ENCODE peak calls at places on chromosomes 2 and 18, in seven cellular contexts. One of them, this sample, is unnamed.

GRCh38 chr18:2448565-2449151 is 122.6 kb downstream of the METTL4 start:
- DNase-seq in left ventricle myocardium inferior: no peak
- DNase-seq in IMR-90: no peak
- DNase-seq in left lung: no peak
- DNase-seq in mucosa of descending colon: no peak
- DNase-seq in mammary epithelial cell: no peak
- DNase-seq in PC-9: no peak
- DNase-seq in this sample: no peak

GRCh38 chr2:100699131-100699530 is 120.8 kb upstream of the NPAS2 start:
- DNase-seq in left ventricle myocardium inferior: no peak
- DNase-seq in IMR-90: no peak
- DNase-seq in left lung: no peak
- DNase-seq in mucosa of descending colon: no peak
- DNase-seq in mammary epithelial cell: no peak
- DNase-seq in PC-9: no peak
- DNase-seq in this sample: no peak

GRCh38 chr2:118990757-118991545 is 49.0 kb downstream of the MARCO start:
- DNase-seq in left ventricle myocardium inferior: no peak
- DNase-seq in IMR-90: no peak
- DNase-seq in left lung: peak; percentile 12
- DNase-seq in mucosa of descending colon: no peak
- DNase-seq in mammary epithelial cell: no peak
- DNase-seq in PC-9: no peak
- DNase-seq in this sample: no peak

GRCh38 chr2:120504936-120505705 is 159.2 kb downstream of the INHBB start:
- DNase-seq in left ventricle myocardium inferior: no peak
- DNase-seq in IMR-90: no peak
- DNase-seq in left lung: no peak
- DNase-seq in mucosa of descending colon: no peak
- DNase-seq in mammary epithelial cell: no peak
- DNase-seq in PC-9: no peak
- DNase-seq in this sample: no peak

GRCh38 chr2:11833601-11834000 is 87.2 kb downstream of the LPIN1 start:
- DNase-seq in left ventricle myocardium inferior: no peak
- DNase-seq in IMR-90: peak; percentile 64
- DNase-seq in left lung: no peak
- DNase-seq in mucosa of descending colon: no peak
- DNase-seq in mammary epithelial cell: no peak
- DNase-seq in PC-9: no peak
- DNase-seq in this sample: no peak

GRCh38 chr2:12213222-12213621 is 466.8 kb downstream of the LPIN1 start:
- DNase-seq in left ventricle myocardium inferior: no peak
- DNase-seq in IMR-90: no peak
- DNase-seq in left lung: no peak
- DNase-seq in mucosa of descending colon: no peak
- DNase-seq in mammary epithelial cell: no peak
- DNase-seq in PC-9: no peak
- DNase-seq in this sample: no peak

GRCh38 chr2:39689876-39690275 is 24.2 kb downstream of the TMEM178A start:
- DNase-seq in left ventricle myocardium inferior: no peak
- DNase-seq in IMR-90: no peak
- DNase-seq in left lung: no peak
- DNase-seq in mucosa of descending colon: no peak
- DNase-seq in mammary epithelial cell: no peak
- DNase-seq in PC-9: peak; percentile 6
- DNase-seq in this sample: no peak

GRCh38 chr2:101297383-101297782 is 11.1 kb downstream of the RNF149 start:
- DNase-seq in left ventricle myocardium inferior: no peak
- DNase-seq in IMR-90: no peak
- DNase-seq in left lung: no peak
- DNase-seq in mucosa of descending colon: no peak
- DNase-seq in mammary epithelial cell: no peak
- DNase-seq in PC-9: no peak
- DNase-seq in this sample: no peak

GRCh38 chr2:172968061-172968469 is 107.6 kb upstream of the MAP3K20 start:
- DNase-seq in left ventricle myocardium inferior: peak; percentile 68
- DNase-seq in IMR-90: peak; percentile 95
- DNase-seq in left lung: no peak
- DNase-seq in mucosa of descending colon: peak; percentile 13
- DNase-seq in mammary epithelial cell: peak; percentile 53
- DNase-seq in PC-9: peak; percentile 34
- DNase-seq in this sample: no peak

GRCh38 chr2:44746856-44747612 is 194.5 kb upstream of the SIX3 start:
- DNase-seq in left ventricle myocardium inferior: no peak
- DNase-seq in IMR-90: no peak
- DNase-seq in left lung: no peak
- DNase-seq in mucosa of descending colon: no peak
- DNase-seq in mammary epithelial cell: peak; percentile 64
- DNase-seq in PC-9: no peak
- DNase-seq in this sample: no peak

GRCh38 chr2:20226152-20226545 is 1.2 kb upstream of the SDC1 start:
- DNase-seq in left ventricle myocardium inferior: no peak
- DNase-seq in IMR-90: no peak
- DNase-seq in left lung: no peak
- DNase-seq in mucosa of descending colon: no peak
- DNase-seq in mammary epithelial cell: no peak
- DNase-seq in PC-9: no peak
- DNase-seq in this sample: no peak

GRCh38 chr2:20223345-20224190 is 1.4 kb downstream of the SDC1 start:
- DNase-seq in left ventricle myocardium inferior: no peak
- DNase-seq in IMR-90: peak; percentile 42
- DNase-seq in left lung: no peak
- DNase-seq in mucosa of descending colon: no peak
- DNase-seq in mammary epithelial cell: no peak
- DNase-seq in PC-9: peak; percentile 58
- DNase-seq in this sample: no peak

GRCh38 chr2:20224191-20224715 is 677 bp downstream of the SDC1 start:
- DNase-seq in left ventricle myocardium inferior: no peak
- DNase-seq in IMR-90: no peak
- DNase-seq in left lung: no peak
- DNase-seq in mucosa of descending colon: peak; percentile 57
- DNase-seq in mammary epithelial cell: no peak
- DNase-seq in PC-9: peak; percentile 41
- DNase-seq in this sample: no peak

GRCh38 chr2:20224716-20225293 is at the start of gene SDC1:
- DNase-seq in left ventricle myocardium inferior: no peak
- DNase-seq in IMR-90: peak; percentile 45
- DNase-seq in left lung: peak; percentile 75
- DNase-seq in mucosa of descending colon: peak; percentile 79
- DNase-seq in mammary epithelial cell: peak; percentile 77
- DNase-seq in PC-9: no peak
- DNase-seq in this sample: no peak

DNA sequence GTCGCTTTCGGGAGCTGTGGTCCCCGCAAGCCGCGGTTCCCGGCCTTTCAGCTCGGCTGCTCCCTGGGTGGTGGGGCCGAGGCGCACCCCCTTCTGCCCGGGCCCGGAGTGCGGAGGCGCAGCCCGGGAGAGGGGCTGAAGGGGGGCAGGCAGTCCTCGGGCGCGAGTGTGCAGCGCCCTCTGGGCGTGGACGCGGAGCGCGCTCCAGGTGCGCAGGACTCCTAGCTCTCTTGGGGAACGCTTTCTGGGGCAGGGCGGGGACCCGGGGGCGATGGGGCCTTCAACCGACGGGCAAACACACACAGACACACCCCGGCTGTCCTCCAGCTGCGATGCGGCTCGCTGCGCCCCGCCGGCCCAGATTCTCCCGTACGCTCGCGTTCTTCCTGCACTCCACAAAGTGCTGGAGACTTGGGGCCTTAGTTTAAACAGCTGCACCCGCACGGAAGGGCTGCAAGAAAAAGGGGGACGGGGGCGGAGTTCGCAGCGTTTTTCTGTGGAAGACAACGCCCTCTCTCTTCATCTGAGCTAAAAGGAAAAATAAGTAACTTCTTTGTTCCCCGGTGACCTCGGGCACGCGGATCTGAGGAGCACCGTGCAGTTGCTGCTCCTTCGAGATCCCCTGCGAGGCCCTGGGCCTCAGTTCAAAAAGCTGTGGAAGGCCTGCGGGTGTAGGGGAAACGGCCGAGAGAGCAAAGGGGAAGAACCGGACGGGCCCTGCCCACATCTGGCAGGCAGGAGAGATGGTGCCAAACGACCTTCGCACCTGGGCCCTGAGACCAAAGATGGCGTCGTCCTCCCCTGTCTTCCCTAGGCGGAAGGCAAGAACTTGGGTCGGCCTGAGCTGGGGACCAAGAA is 593 bp upstream of the SDC1 start:
- DNase-seq in left ventricle myocardium inferior: peak; percentile 32
- DNase-seq in IMR-90: peak; percentile 50
- DNase-seq in left lung: peak; percentile 72
- DNase-seq in mucosa of descending colon: peak; percentile 89
- DNase-seq in mammary epithelial cell: peak; percentile 85
- DNase-seq in PC-9: peak; percentile 88
- DNase-seq in this sample: no peak
- TF ChIP-seq CTCF in left ventricle myocardium inferior: peak; percentile 55
- TF ChIP-seq CTCF in IMR-90: peak; percentile 63
- TF ChIP-seq CTCF in left lung: peak; percentile 13
- TF ChIP-seq CTCF in mucosa of descending colon: peak; percentile 31
- TF ChIP-seq CTCF in mammary epithelial cell: no peak
- TF ChIP-seq CTCF in PC-9: peak; percentile 75
- TF ChIP-seq CTCF in this sample: no peak

GRCh38 chr2:159140070-159140774 is 146.3 kb downstream of the WDSUB1 start:
- DNase-seq in left ventricle myocardium inferior: no peak
- DNase-seq in IMR-90: peak; percentile 92
- DNase-seq in left lung: no peak
- DNase-seq in mucosa of descending colon: no peak
- DNase-seq in mammary epithelial cell: no peak
- DNase-seq in PC-9: no peak
- DNase-seq in this sample: no peak
- H3K4me3 ChIP-seq in left ventricle myocardium inferior: no peak overlapping the region
- H3K4me3 ChIP-seq in IMR-90: no peak overlapping the region
- H3K4me3 ChIP-seq in left lung: no peak overlapping the region
- H3K4me3 ChIP-seq in mucosa of descending colon: no peak overlapping the region
- H3K4me3 ChIP-seq in mammary epithelial cell: no peak overlapping the region
- H3K4me3 ChIP-seq in PC-9: no peak overlapping the region
- H3K4me3 ChIP-seq in this sample: no peak overlapping the region

DNA sequence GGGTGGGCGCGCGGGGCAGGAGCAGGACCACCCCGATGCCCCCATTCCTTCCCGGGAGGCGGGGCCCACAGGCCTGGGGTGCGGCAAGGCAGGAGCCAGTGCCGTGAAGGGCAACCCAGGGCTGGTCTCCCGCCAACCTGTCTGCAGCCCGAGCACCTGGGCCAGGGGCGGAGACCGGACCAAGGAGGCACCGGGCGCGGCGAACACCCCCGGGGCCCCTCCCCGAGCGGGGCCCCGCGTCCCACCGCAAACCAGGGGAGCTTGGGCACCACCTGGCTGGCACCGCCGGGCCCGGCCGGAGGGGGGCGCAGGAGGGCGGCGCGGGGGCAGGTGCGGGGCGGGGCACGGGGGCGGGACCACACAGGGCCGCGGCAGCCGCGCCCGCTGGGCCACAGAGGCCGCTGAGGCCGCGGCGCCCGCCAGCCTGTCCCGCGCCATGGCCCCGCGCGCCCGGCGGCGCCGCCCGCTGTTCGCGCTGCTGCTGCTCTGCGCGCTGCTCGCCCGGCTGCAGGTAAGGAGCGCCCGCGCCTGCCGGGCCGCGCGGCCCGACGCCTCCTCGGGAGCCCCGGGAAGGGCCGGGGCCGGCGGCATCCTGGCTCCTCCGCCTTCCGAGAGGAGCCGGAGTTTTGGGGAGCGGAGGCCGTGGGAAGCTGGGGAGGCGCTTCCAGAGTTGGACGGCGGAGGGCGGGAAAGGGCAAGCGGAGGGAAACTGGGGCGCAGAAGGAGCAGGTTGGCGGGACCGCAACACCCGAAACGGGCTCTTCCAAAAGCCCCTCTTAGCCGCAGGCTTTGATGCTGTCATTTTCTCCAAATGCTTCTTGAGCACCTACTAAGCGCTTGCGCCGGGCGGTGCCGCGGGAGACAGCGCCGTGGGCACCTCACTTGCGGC is at the start of gene TNFRSF11A:
- DNase-seq in left ventricle myocardium inferior: peak; percentile 33
- DNase-seq in IMR-90: no peak
- DNase-seq in left lung: no peak
- DNase-seq in mucosa of descending colon: peak; percentile 85
- DNase-seq in mammary epithelial cell: peak; percentile 58
- DNase-seq in PC-9: peak; percentile 60
- DNase-seq in this sample: peak; percentile 49
- H3K9me3 ChIP-seq in left ventricle myocardium inferior: no peaks in the 10 kb centered on the region
- H3K9me3 ChIP-seq in IMR-90: no peaks in the 10 kb centered on the region
- H3K9me3 ChIP-seq in left lung: no peaks in the 10 kb centered on the region
- H3K9me3 ChIP-seq in mucosa of descending colon: no peaks in the 10 kb centered on the region
- H3K9me3 ChIP-seq in mammary epithelial cell: no peaks in the 10 kb centered on the region
- H3K9me3 ChIP-seq in PC-9: no peaks in the 10 kb centered on the region
- H3K9me3 ChIP-seq in this sample: no peaks in the 10 kb centered on the region

GRCh38 chr2:21175895-21176646 is 52.3 kb downstream of the TDRD15 start:
- DNase-seq in left ventricle myocardium inferior: no peak
- DNase-seq in IMR-90: peak; percentile 18
- DNase-seq in left lung: no peak
- DNase-seq in mucosa of descending colon: peak; percentile 53
- DNase-seq in mammary epithelial cell: no peak
- DNase-seq in PC-9: no peak
- DNase-seq in this sample: no peak
- TF ChIP-seq CTCF in left ventricle myocardium inferior: peak; percentile 61
- TF ChIP-seq CTCF in IMR-90: peak; percentile 38
- TF ChIP-seq CTCF in left lung: no peak
- TF ChIP-seq CTCF in mucosa of descending colon: no peak
- TF ChIP-seq CTCF in mammary epithelial cell: peak; percentile 19
- TF ChIP-seq CTCF in PC-9: peak; percentile 43
- TF ChIP-seq CTCF in this sample: no peak

GRCh38 chr2:110718990-110719389 is 13.4 kb upstream of the ACOXL start:
- DNase-seq in left ventricle myocardium inferior: no peak
- DNase-seq in IMR-90: no peak
- DNase-seq in left lung: no peak
- DNase-seq in mucosa of descending colon: no peak
- DNase-seq in mammary epithelial cell: no peak
- DNase-seq in PC-9: no peak
- DNase-seq in this sample: no peak

GRCh38 chr2:110717734-110718133 is 14.6 kb upstream of the ACOXL start:
- DNase-seq in left ventricle myocardium inferior: no peak
- DNase-seq in IMR-90: no peak
- DNase-seq in left lung: peak; percentile 45
- DNase-seq in mucosa of descending colon: no peak
- DNase-seq in mammary epithelial cell: no peak
- DNase-seq in PC-9: no peak
- DNase-seq in this sample: no peak

GRCh38 chr2:110718382-110718781 is 14.0 kb upstream of the ACOXL start:
- DNase-seq in left ventricle myocardium inferior: no peak
- DNase-seq in IMR-90: no peak
- DNase-seq in left lung: no peak
- DNase-seq in mucosa of descending colon: no peak
- DNase-seq in mammary epithelial cell: no peak
- DNase-seq in PC-9: no peak
- DNase-seq in this sample: no peak

GRCh38 chr2:110714824-110715223 is 17.5 kb upstream of the ACOXL start:
- DNase-seq in left ventricle myocardium inferior: no peak
- DNase-seq in IMR-90: no peak
- DNase-seq in left lung: no peak
- DNase-seq in mucosa of descending colon: peak; percentile 43
- DNase-seq in mammary epithelial cell: no peak
- DNase-seq in PC-9: no peak
- DNase-seq in this sample: no peak

GRCh38 chr2:110716959-110717645 is 15.3 kb upstream of the ACOXL start:
- DNase-seq in left ventricle myocardium inferior: no peak
- DNase-seq in IMR-90: no peak
- DNase-seq in left lung: no peak
- DNase-seq in mucosa of descending colon: peak; percentile 10
- DNase-seq in mammary epithelial cell: no peak
- DNase-seq in PC-9: no peak
- DNase-seq in this sample: no peak
- H3K4me3 ChIP-seq in left ventricle myocardium inferior: no peak overlapping the region
- H3K4me3 ChIP-seq in IMR-90: no peak overlapping the region
- H3K4me3 ChIP-seq in left lung: no peak overlapping the region
- H3K4me3 ChIP-seq in mucosa of descending colon: no peak overlapping the region
- H3K4me3 ChIP-seq in mammary epithelial cell: no peak overlapping the region
- H3K4me3 ChIP-seq in PC-9: no peak overlapping the region
- H3K4me3 ChIP-seq in this sample: no peak overlapping the region